ENCODE peak calls at places on chromosome 7, in ten cellular contexts. C is RCC 7860; S is AG08396; K is effector memory CD8-positive, alpha-beta T cell; Y is AG10803; G is Panc1; I is stimulated activated CD4-positive, alpha-beta T cell treated with anti-CD3 and anti-CD28 coated beads, TNF-alpha, amount 100 ng/mL, for 24 hours; V is NCI-H345; Z is astrocyte; D is heart left ventricle. E is an unnamed sample.

GRCh38 chr7:24722386-24723177 is 34.7 kb downstream of the GSDME start:
- DNase-seq in C (no peak), G (no peak), I (no peak), Y (peak), D (no peak), K (no peak), Z (no peak), V (peak), S (no peak), E (peak)

GRCh38 chr7:15567652-15568051 is 5.8 kb upstream of the AGMO start:
- DNase-seq in Z (no peak), Y (no peak), D (no peak), S (no peak), V (no peak), C (no peak), K (no peak), I (no peak), G (no peak), E (no peak)

GRCh38 chr7:156464339-156464738 is 176.2 kb upstream of the RNF32 start:
- DNase-seq in Y (no peak), I (no peak), C (no peak), D (no peak), V (no peak), G (no peak), S (no peak), K (no peak), Z (no peak), E (no peak)

GRCh38 chr7:48847896-48848295 is 76.5 kb upstream of the CDC14C start:
- DNase-seq in K (no peak), Z (no peak), D (no peak), C (no peak), V (no peak), S (no peak), Y (no peak), G (no peak), I (no peak), E (no peak)

GRCh38 chr7:22189741-22190140 is 167.2 kb downstream of the RAPGEF5 start:
- DNase-seq in I (no peak), S (no peak), G (no peak), D (no peak), Y (no peak), Z (no peak), C (no peak), K (no peak), V (no peak), E (no peak)

GRCh38 chr7:93804726-93805125 is 85.8 kb downstream of the TFPI2 start:
- DNase-seq in K (no peak), V (no peak), C (no peak), Z (no peak), D (no peak), G (no peak), S (no peak), Y (no peak), I (no peak), E (no peak)

GRCh38 chr7:48511021-48511579 is 339.8 kb downstream of the ABCA13 start:
- DNase-seq in K (no peak), Y (no peak), S (no peak), I (no peak), G (no peak), Z (no peak), D (no peak), C (no peak), V (no peak), E (no peak)

GRCh38 chr7:92010215-92010614 is 69.6 kb downstream of the AKAP9 start:
- DNase-seq in K (no peak), G (no peak), V (peak), C (no peak), S (no peak), Y (no peak), Z (no peak), D (no peak), I (no peak), E (no peak)

GRCh38 chr7:79979437-79979836 is 155.2 kb upstream of the GNAI1 start:
- DNase-seq in K (no peak), I (no peak), G (no peak), Y (peak), S (peak), C (no peak), Z (peak), V (no peak), D (no peak), E (no peak)

GRCh38 chr7:117143580-117143979 is 179.3 kb downstream of the WNT2 start:
- DNase-seq in G (no peak), V (no peak), I (no peak), Y (no peak), D (no peak), S (no peak), Z (peak), C (peak), K (no peak), E (no peak)

GRCh38 chr7:17521437-17521836 is 223.0 kb downstream of the AHR start:
- DNase-seq in K (no peak), I (no peak), V (no peak), S (no peak), C (peak), Y (peak), D (no peak), G (no peak), Z (peak), E (peak)

GRCh38 chr7:83524286-83525075 is 124.5 kb downstream of the SEMA3E start:
- DNase-seq in I (no peak), D (no peak), K (no peak), C (peak), Z (peak), S (no peak), G (no peak), Y (no peak), V (no peak), E (no peak)

GRCh38 chr7:391961-392524 is 102.1 kb downstream of the FOXL3 start:
- DNase-seq in I (no peak), Y (no peak), C (no peak), S (no peak), G (no peak), D (peak), Z (no peak), K (no peak), V (no peak), E (no peak)

GRCh38 chr7:129949292-129950133 is 3.2 kb downstream of the UBE2H start:
- DNase-seq in G (no peak), V (no peak), Z (peak), I (peak), C (peak), S (peak), D (no peak), Y (peak), K (no peak), E (peak)

GRCh38 chr7:148501707-148502139 is 88.8 kb upstream of the C7orf33 start:
- DNase-seq in G (no peak), I (no peak), Z (peak), V (no peak), S (no peak), K (no peak), D (no peak), C (no peak), Y (no peak), E (no peak)

GRCh38 chr7:48139461-48139860 is 31.8 kb upstream of the ABCA13 start:
- DNase-seq in D (no peak), G (no peak), C (no peak), S (no peak), K (no peak), V (no peak), Y (peak), I (no peak), Z (no peak), E (peak)

GRCh38 chr7:129664029-129665012 is 52.8 kb downstream of the NRF1 start:
- DNase-seq in K (no peak), Y (peak), V (peak), S (peak), I (no peak), G (peak), C (peak), D (no peak), Z (peak), E (peak)

GRCh38 chr7:73770002-73770859 is at the start of gene CLDN3:
- DNase-seq in G (no peak), C (peak), Y (no peak), I (no peak), S (peak), K (no peak), Z (peak), D (no peak), V (peak), E (peak)

GRCh38 chr7:137772221-137772620 is 74.6 kb downstream of the DGKI start:
- DNase-seq in V (no peak), G (peak), D (peak), K (no peak), Y (peak), S (no peak), I (no peak), Z (peak), C (peak), E (no peak)

GRCh38 chr7:91519241-91520200 is 255.3 kb downstream of the FZD1 start:
- DNase-seq in Y (peak), S (no peak), Z (peak), I (no peak), G (no peak), K (no peak), V (peak), D (no peak), C (no peak), E (no peak)

GRCh38 chr7:42432644-42433043 is 195.6 kb upstream of the GLI3 start:
- DNase-seq in D (no peak), I (no peak), V (no peak), K (no peak), Z (no peak), G (no peak), C (no peak), Y (no peak), S (no peak), E (no peak)

GRCh38 chr7:116740758-116741462 is 68.9 kb downstream of the MET start:
- DNase-seq in D (no peak), Z (no peak), G (no peak), K (no peak), Y (no peak), C (no peak), S (no peak), V (no peak), I (no peak), E (no peak)

GRCh38 chr7:43040461-43040860 is 72.0 kb upstream of the HECW1 start:
- DNase-seq in V (no peak), K (no peak), D (no peak), S (no peak), C (no peak), G (no peak), Y (no peak), I (no peak), Z (no peak), E (no peak)

GRCh38 chr7:122092964-122093797 is 50.9 kb downstream of the AASS start:
- DNase-seq in I (no peak), C (peak), Z (peak), D (peak), G (peak), K (peak), S (peak), V (peak), Y (peak), E (peak)

GRCh38 chr7:1579481-1580421 is 9.9 kb upstream of the PSMG3 start:
- DNase-seq in S (peak), K (peak), V (peak), C (peak), Z (no peak), D (peak), I (peak), Y (peak), G (no peak), E (peak)

GRCh38 chr7:111998326-111998725 is 207.9 kb downstream of the DOCK4 start:
- DNase-seq in Z (no peak), C (no peak), D (no peak), K (no peak), G (no peak), S (no peak), V (no peak), I (no peak), Y (no peak), E (no peak)

GRCh38 chr7:105006367-105007139 is 7.5 kb upstream of the KMT2E start:
- DNase-seq in Y (no peak), I (no peak), Z (no peak), C (no peak), V (no peak), D (no peak), G (no peak), K (no peak), S (no peak), E (no peak)

GRCh38 chr7:106744507-106745180 is 83.7 kb upstream of the CCDC71L start:
- DNase-seq in G (no peak), C (no peak), S (no peak), K (no peak), D (no peak), Z (no peak), V (no peak), I (no peak), Y (peak), E (no peak)

GRCh38 chr7:55189447-55189760 is 170.6 kb downstream of the EGFR start:
- DNase-seq in K (no peak), Y (no peak), D (no peak), I (no peak), V (no peak), S (no peak), Z (no peak), C (no peak), G (no peak), E (no peak)